ENCODE peak calls at places on chromosomes 7 and 10, in five cellular contexts. I is upper lobe of right lung; H is heart left ventricle; Z is stimulated activated CD4-positive, alpha-beta T cell treated with anti-CD3 and anti-CD28 coated beads, Interleukin-2, amount 100 ng/mL, for 24 hours; T is NCI-H345. O is an unnamed sample.

GRCh38 chr10:133017203-133017601 is 70.5 kb upstream of the ADGRA1 start:
- DNase-seq in T (no peak), H (no peak), I (no peak), Z (no peak), O (no peak)

GRCh38 chr7:41292457-41292856 is 410.4 kb downstream of the INHBA start:
- DNase-seq in H (no peak), T (no peak), Z (no peak), I (no peak), O (no peak)

GRCh38 chr7:47232751-47233412 is 349.0 kb downstream of the TNS3 start:
- DNase-seq in H (no peak), I (no peak), Z (no peak), T (no peak), O (no peak)

GRCh38 chr7:121020243-121020642 is 31.7 kb downstream of the CPED1 start:
- DNase-seq in I (no peak), T (no peak), H (no peak), Z (no peak), O (no peak)

GRCh38 chr7:120877706-120878105 is 19.8 kb upstream of the TSPAN12 start:
- DNase-seq in T (no peak), Z (no peak), I (no peak), H (no peak), O (no peak)

GRCh38 chr7:89238156-89238555 is 442.6 kb upstream of the TEX47 start:
- DNase-seq in H (no peak), I (no peak), T (no peak), Z (no peak), O (peak)

GRCh38 chr10:69651362-69651761 is 21.3 kb downstream of the FAM241B start:
- DNase-seq in T (no peak), H (no peak), Z (no peak), I (no peak), O (no peak)

GRCh38 chr10:63681965-63682704 is 160.9 kb downstream of the REEP3 start:
- DNase-seq in H (no peak), T (no peak), I (no peak), Z (no peak), O (peak)

GRCh38 chr10:27741173-27742091 is 4.2 kb downstream of the MKX start:
- DNase-seq in I (peak), Z (no peak), T (no peak), H (peak), O (no peak)

GRCh38 chr10:88115968-88116367 is 252.5 kb downstream of the PTEN start:
- DNase-seq in Z (no peak), H (no peak), T (no peak), I (no peak), O (peak)

GRCh38 chr10:53079283-53079682 is 306.7 kb upstream of the MBL2 start:
- DNase-seq in I (no peak), Z (no peak), H (no peak), T (no peak), O (no peak)

O was measured in AG09319.